ENCODE peak calls at places on chromosomes 16 and 17, in five cellular contexts. L is hepatocyte, M is foreskin fibroblast, V is Calu3, U is RWPE1. K is an unnamed sample.

GRCh38 chr17:34623856-34624766 is 44.7 kb downstream of the TMEM132E start:
- DNase-seq in L (no peak), M (no peak), V (no peak), U (no peak), K (no peak)

GRCh38 chr17:68937890-68938514 is 17.2 kb downstream of the ABCA8 start:
- DNase-seq in L (peak), M (no peak), V (no peak), U (no peak), K (no peak)

GRCh38 chr16:66926171-66926570 is 836 bp upstream of the RRAD start:
- DNase-seq in L (no peak), M (no peak), V (peak), U (no peak), K (no peak)

GRCh38 chr16:68287276-68288251 is 23.2 kb downstream of the SLC7A6OS start:
- DNase-seq in L (no peak), M (peak), V (no peak), U (peak), K (no peak)

GRCh38 chr16:84839054-84839453 is 19.3 kb downstream of the CRISPLD2 start:
- DNase-seq in L (no peak), M (no peak), V (peak), U (no peak), K (no peak)

GRCh38 chr17:46742539-46743270 is 75.8 kb downstream of the WNT3 start:
- DNase-seq in L (peak), M (peak), V (peak), U (peak), K (no peak)

GRCh38 chr17:16515933-16516332 is 23.9 kb upstream of the LRRC75A start:
- DNase-seq in L (no peak), M (no peak), V (no peak), U (no peak), K (no peak)

GRCh38 chr16:87945351-87946042 is 5.7 kb upstream of the BANP start:
- DNase-seq in L (peak), M (peak), V (peak), U (peak), K (no peak)

GRCh38 chr17:42283241-42284019 is 4.9 kb upstream of the STAT5A start:
- DNase-seq in L (no peak), M (no peak), V (no peak), U (no peak), K (no peak)

GRCh38 chr17:78933959-78934568 is 8.9 kb upstream of the TIMP2 start:
- DNase-seq in L (peak), M (peak), V (peak), U (peak), K (no peak)

GRCh38 chr16:85202631-85203461 is 90.6 kb upstream of the CIBAR2 start:
- DNase-seq in L (peak), M (peak), V (no peak), U (no peak), K (no peak)

GRCh38 chr17:27980035-27980434 is 62.4 kb upstream of the NLK start:
- DNase-seq in L (no peak), M (peak), V (no peak), U (peak), K (no peak)

GRCh38 chr16:74984194-74984669 is 691 bp downstream of the WDR59 start:
- DNase-seq in L (no peak), M (no peak), V (peak), U (peak), K (peak)

GRCh38 chr17:72560303-72561247 is 439.8 kb downstream of the SOX9 start:
- DNase-seq in L (peak), M (peak), V (peak), U (peak), K (no peak)

GRCh38 chr16:80369559-80369958 is 171.2 kb upstream of the DYNLRB2 start:
- DNase-seq in L (peak), M (peak), V (peak), U (peak), K (no peak)

GRCh38 chr16:56606071-56606687 is 2.2 kb upstream of the MT2A start:
- DNase-seq in L (peak), M (peak), V (no peak), U (peak), K (no peak)

GRCh38 chr16:15961060-15961511 is 11.7 kb downstream of the ABCC1 start:
- DNase-seq in L (no peak), M (no peak), V (no peak), U (no peak), K (no peak)

GRCh38 chr16:29231231-29231630 is 175.3 kb downstream of the NPIPB11 start:
- DNase-seq in L (no peak), M (peak), V (no peak), U (no peak), K (no peak)

GRCh38 chr17:50079334-50080095 is 15.6 kb upstream of the PDK2 start:
- DNase-seq in L (no peak), M (no peak), V (peak), U (no peak), K (no peak)

GRCh38 chr16:88719267-88719932 is 13.1 kb downstream of the CTU2 start:
- DNase-seq in L (no peak), M (no peak), V (no peak), U (no peak), K (no peak)

GRCh38 chr17:32792207-32792606 is 84.7 kb downstream of the MYO1D start:
- DNase-seq in L (no peak), M (no peak), V (no peak), U (no peak), K (no peak)

GRCh38 chr17:1904273-1905052 is 74.7 kb downstream of the RPA1 start:
- DNase-seq in L (no peak), M (no peak), V (no peak), U (no peak), K (no peak)

GRCh38 chr17:7745748-7746470 is 28.4 kb downstream of the DNAH2 start:
- DNase-seq in L (peak), M (peak), V (peak), U (peak), K (no peak)

GRCh38 chr17:57672971-57673370 is 72.1 kb downstream of the CCDC182 start:
- DNase-seq in L (no peak), M (no peak), V (no peak), U (no peak), K (no peak)

GRCh38 chr16:2183671-2184070 is 12.7 kb downstream of the CASKIN1 start:
- DNase-seq in L (no peak), M (no peak), V (no peak), U (no peak), K (no peak)

GRCh38 chr16:1932050-1933028 is 10.7 kb downstream of the MSRB1 start:
- DNase-seq in L (peak), M (no peak), V (peak), U (no peak), K (no peak)

GRCh38 chr17:559699-560378 is 154.8 kb downstream of the VPS53 start:
- DNase-seq in L (peak), M (peak), V (no peak), U (peak), K (no peak)

GRCh38 chr16:55264949-55265348 is 59.1 kb upstream of the IRX6 start:
- DNase-seq in L (no peak), M (peak), V (no peak), U (no peak), K (no peak)

GRCh38 chr16:83040174-83040573 is 413.4 kb downstream of the CDH13 start:
- DNase-seq in L (no peak), M (no peak), V (no peak), U (no peak), K (no peak)

GRCh38 chr17:82299452-82299851 is 18.0 kb downstream of the CD7 start:
- DNase-seq in L (no peak), M (no peak), V (no peak), U (no peak), K (no peak)

GRCh38 chr17:82822281-82822680 is 17.5 kb downstream of the ZNF750 start:
- DNase-seq in L (no peak), M (no peak), V (no peak), U (no peak), K (no peak)

GRCh38 chr16:17470871-17471744 is at the start of gene XYLT1:
- DNase-seq in L (peak), M (peak), V (peak), U (peak), K (peak)

GRCh38 chr16:84829168-84829965 is 9.6 kb downstream of the CRISPLD2 start:
- DNase-seq in L (peak), M (peak), V (no peak), U (no peak), K (no peak)

GRCh38 chr16:29111421-29111820 is 126.6 kb downstream of the LAT start:
- DNase-seq in L (no peak), M (no peak), V (no peak), U (no peak), K (no peak)

GRCh38 chr16:74605746-74606520 is 981 bp downstream of the GLG1 start:
- DNase-seq in L (no peak), M (no peak), V (no peak), U (no peak), K (no peak)

GRCh38 chr16:68605746-68606145 is 39.4 kb upstream of the CDH3 start:
- DNase-seq in L (peak), M (peak), V (peak), U (peak), K (no peak)

GRCh38 chr17:38416840-38417209 is 11.4 kb upstream of the ARHGAP23 start:
- DNase-seq in L (no peak), M (no peak), V (no peak), U (no peak), K (no peak)

GRCh38 chr17:73683788-73684582 is 39.7 kb upstream of the SDK2 start:
- DNase-seq in L (no peak), M (no peak), V (no peak), U (no peak), K (no peak)

GRCh38 chr17:50164697-50164988 is 1.2 kb upstream of the SGCA start:
- DNase-seq in L (no peak), M (no peak), V (no peak), U (no peak), K (no peak)

GRCh38 chr17:45282683-45283644 is 21.1 kb upstream of the SPATA32 start:
- DNase-seq in L (peak), M (peak), V (no peak), U (no peak), K (no peak)

DNA sequence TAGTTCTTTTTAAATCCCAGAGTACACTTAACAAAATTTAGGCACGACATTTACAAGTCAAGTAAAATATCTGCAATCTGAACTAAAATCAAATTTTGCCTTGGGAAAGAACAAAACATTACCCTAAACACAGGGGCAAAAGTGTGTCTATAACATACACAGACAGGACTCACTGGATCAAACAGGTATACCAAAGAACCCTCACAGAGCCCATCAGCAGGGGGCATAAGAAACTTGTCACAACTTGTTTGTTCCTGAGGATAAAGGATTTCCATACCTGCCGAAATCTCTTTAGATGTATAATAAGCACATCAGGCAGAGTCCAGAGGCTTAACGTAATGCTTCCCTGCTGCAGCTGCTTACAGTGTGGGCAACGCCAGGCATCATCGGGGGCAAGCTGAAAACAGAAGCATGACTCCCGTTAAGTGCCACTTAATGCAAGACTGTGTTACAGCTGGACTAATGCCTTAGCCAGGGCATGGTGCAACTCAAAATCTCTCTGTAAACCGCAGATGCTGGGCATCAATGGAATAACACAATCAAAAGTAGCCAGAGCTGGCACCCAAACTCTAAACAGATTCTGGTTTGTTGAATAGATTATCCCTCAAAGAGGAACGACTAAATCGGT is 67.0 kb downstream of the USP31 start:
- DNase-seq in L (no peak), M (no peak), V (no peak), U (no peak), K (no peak)
- TF ChIP-seq CTCF in L (no peak), M (no peak), V (no peak), U (no peak), K (no peak)

DNA sequence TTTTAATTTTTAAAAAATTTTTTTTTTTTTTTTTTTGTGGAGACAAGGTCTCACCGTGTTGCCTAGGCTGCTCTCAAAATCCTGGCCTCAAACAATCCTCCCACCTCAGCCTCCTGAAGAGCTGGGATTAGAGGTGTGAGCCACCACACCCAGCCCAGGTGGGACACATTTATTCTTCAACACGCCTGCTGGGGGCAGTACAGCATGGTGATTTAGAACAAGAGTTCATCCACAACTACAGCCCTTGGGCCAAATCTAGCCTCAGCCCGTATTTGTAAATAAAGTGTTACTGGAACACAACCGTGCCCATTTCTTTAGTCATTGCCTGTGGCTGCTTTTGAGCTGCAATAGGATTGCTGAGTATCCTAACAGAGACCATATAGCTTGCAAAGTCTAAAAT is 92.8 kb downstream of the KATNIP start:
- DNase-seq in L (no peak), M (no peak), V (peak), U (no peak), K (no peak)
- TF ChIP-seq CTCF in L (no peak), M (no peak), V (no peak), U (no peak), K (no peak)

GRCh38 chr16:78988361-78988992 is 612.1 kb downstream of the MAF start:
- DNase-seq in L (no peak), M (no peak), V (peak), U (no peak), K (no peak)
- TF ChIP-seq CTCF in L (no peak), M (no peak), V (no peak), U (no peak), K (no peak)

DNA sequence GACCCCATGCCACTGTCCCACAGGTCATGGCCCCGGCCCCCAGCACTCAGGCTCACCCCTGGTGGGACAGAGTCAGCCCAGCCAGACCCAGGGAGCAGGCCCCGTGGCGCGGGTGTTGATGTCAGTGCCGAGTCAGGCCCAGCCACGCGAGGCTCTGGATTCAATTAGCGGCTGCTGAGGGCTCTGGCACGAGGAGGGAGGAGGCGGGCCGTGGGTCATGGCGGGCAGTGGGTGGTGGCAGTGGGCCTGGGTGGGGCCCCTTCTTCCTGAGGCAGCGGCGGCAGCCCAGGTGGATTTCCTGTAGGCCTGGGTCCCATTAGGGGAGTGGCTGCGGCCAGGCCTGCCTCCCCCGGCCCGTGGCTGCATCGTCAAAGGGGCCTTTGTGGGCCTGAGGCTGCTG is 12.8 kb downstream of the VASN start:
- DNase-seq in L (peak), M (peak), V (no peak), U (no peak), K (no peak)
- TF ChIP-seq CTCF in L (no peak), M (no peak), V (no peak), U (no peak), K (no peak)

GRCh38 chr17:29586676-29587469 is 2.6 kb downstream of the GIT1 start:
- DNase-seq in L (no peak), M (no peak), V (no peak), U (no peak), K (no peak)

GRCh38 chr17:29583324-29584248 is 5.9 kb downstream of the GIT1 start:
- DNase-seq in L (no peak), M (no peak), V (no peak), U (peak), K (no peak)

GRCh38 chr17:29587591-29587990 is 1.9 kb downstream of the GIT1 start:
- DNase-seq in L (no peak), M (no peak), V (no peak), U (no peak), K (no peak)

GRCh38 chr17:29584452-29585079 is 4.9 kb downstream of the GIT1 start:
- DNase-seq in L (no peak), M (no peak), V (no peak), U (no peak), K (no peak)

DNA sequence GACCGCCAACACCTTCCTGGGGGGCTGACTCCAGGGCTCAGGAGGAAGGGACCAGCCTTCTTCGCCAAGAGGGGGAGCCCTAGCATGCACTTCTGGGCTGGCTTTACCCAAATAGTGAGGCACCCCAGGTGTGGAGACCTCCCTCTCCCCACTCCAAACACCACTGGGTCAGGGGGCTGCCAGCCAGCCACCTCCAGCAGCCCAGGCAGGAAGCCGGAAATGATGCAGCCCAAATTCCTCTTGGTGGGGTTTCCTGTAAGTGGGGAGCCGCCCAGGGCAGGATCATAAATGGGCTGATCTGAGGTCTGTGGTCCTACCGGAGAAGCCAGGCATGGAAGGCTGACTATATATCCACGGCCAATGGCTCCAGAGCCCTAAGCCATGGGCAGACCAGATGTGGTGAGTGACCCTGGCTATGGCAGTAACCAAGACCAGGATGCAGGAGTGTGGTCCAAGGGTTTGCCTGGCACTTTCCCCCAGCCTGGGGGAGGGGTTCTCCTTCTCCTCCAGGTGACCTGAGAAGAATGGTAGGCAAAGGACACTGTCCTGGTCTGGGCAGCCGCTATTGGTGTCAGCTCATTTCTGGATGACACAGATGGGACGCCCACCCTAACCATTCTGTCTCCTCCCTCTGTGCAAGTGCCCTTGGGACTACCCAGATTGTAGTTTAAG is 4.2 kb downstream of the GIT1 start:
- DNase-seq in L (no peak), M (no peak), V (no peak), U (no peak), K (no peak)
- TF ChIP-seq CTCF in L (no peak), M (peak), V (no peak), U (no peak), K (no peak)

GRCh38 chr16:12347365-12347764 is 370.8 kb downstream of the SNX29 start:
- DNase-seq in L (no peak), M (no peak), V (no peak), U (no peak), K (no peak)
- TF ChIP-seq CTCF in L (no peak), M (no peak), V (no peak), U (no peak), K (no peak)

DNA sequence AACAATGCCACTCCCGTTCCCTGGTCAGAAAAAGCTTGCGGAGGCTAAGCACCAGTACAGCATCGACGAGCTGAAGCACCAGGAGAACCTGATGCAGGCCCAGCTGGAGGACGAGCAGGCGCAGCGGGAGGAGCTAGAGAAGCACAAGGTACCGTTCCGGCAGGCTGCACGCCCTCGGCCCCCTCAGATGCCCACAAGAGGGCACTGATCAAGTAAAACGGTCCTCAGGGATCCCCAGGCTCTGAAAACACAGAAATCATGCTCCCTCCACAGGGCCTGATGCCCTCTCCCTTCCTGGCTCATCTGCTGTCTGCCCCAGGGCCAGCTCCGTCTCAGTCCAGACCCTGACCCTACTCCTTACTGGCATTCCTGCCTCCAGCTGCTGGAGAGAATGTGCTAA is 21.6 kb downstream of the DRC3 start:
- DNase-seq in L (peak), M (peak), V (no peak), U (no peak), K (no peak)
- TF ChIP-seq CTCF in L (peak), M (peak), V (no peak), U (no peak), K (no peak)

DNA sequence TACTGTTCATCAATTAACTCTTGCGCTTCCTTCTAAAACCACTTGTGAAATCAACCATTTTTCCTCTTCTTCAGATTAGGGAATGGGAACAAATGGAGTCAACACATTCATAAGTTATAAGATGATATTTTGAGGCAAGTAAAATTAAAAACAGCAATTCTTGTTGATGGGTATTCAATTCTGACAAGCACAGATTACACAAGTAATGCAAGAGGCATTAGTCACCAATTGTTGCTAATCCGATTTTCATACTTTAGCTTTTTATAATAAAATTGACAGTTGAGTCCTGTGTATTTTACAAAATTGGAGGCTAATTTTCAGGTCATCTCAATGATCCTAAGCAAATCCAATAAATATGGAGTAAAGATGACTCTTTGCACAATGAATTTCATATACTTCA is 918.4 kb upstream of the SOX9 start:
- DNase-seq in L (no peak), M (no peak), V (no peak), U (no peak), K (no peak)
- TF ChIP-seq CTCF in L (no peak), M (no peak), V (no peak), U (no peak), K (no peak)

K was measured in natural killer cell.